ENCODE peak calls at places on chromosomes 6 and 20, in four cellular contexts. S is spleen, Y is IMR-90, Q is testis. X is an unnamed sample.

GRCh38 chr20:41655966-41656685 is 37.9 kb upstream of the CHD6 start:
- DNase-seq in S (no peak), Y (no peak), Q (no peak), X (no peak)

GRCh38 chr6:26571592-26572296 is 25.0 kb upstream of the ABT1 start:
- DNase-seq in S (peak; percentile 72), Y (peak; percentile 90), Q (peak; percentile 69), X (peak; percentile 41)

GRCh38 chr6:94323853-94324252 is 904.5 kb upstream of the EPHA7 start:
- DNase-seq in S (no peak), Y (no peak), Q (peak; percentile 24), X (no peak)

GRCh38 chr6:19911223-19911622 is 74.1 kb downstream of the ID4 start:
- DNase-seq in S (no peak), Y (no peak), Q (no peak), X (no peak)

GRCh38 chr6:22880686-22881433 is 311.5 kb downstream of the HDGFL1 start:
- DNase-seq in S (no peak), Y (peak; percentile 99), Q (no peak), X (no peak)

GRCh38 chr6:92047886-92048285 is 1371.5 kb downstream of the EPHA7 start:
- DNase-seq in S (no peak), Y (no peak), Q (no peak), X (no peak)

GRCh38 chr6:44892579-44892978 is 435.6 kb upstream of the RUNX2 start:
- DNase-seq in S (no peak), Y (no peak), Q (no peak), X (no peak)

GRCh38 chr20:7624886-7625285 is 315.4 kb downstream of the HAO1 start:
- DNase-seq in S (no peak), Y (no peak), Q (no peak), X (no peak)

GRCh38 chr20:61112515-61112914 is 139.5 kb upstream of the CDH4 start:
- DNase-seq in S (no peak), Y (peak; percentile 12), Q (no peak), X (no peak)

GRCh38 chr6:12363651-12364381 is 73.7 kb downstream of the EDN1 start:
- DNase-seq in S (peak; percentile 78), Y (no peak), Q (no peak), X (no peak)

GRCh38 chr6:157579467-157580031 is 198.6 kb downstream of the ZDHHC14 start:
- DNase-seq in S (no peak), Y (no peak), Q (no peak), X (no peak)

GRCh38 chr6:88443554-88443953 is 277.4 kb upstream of the CNR1 start:
- DNase-seq in S (no peak), Y (no peak), Q (no peak), X (no peak)

GRCh38 chr20:45406260-45407066 is 1.6 kb upstream of the DBNDD2 start:
- DNase-seq in S (peak; percentile 85), Y (no peak), Q (peak; percentile 54), X (peak; percentile 48)

GRCh38 chr6:46452312-46452917 is 38.8 kb downstream of the RCAN2 start:
- DNase-seq in S (no peak), Y (no peak), Q (no peak), X (no peak)

GRCh38 chr6:118668761-118669411 is 17.5 kb upstream of the CEP85L start:
- DNase-seq in S (no peak), Y (peak; percentile 85), Q (no peak), X (no peak)

GRCh38 chr6:22152871-22153270 is 144.0 kb downstream of the PRL start:
- DNase-seq in S (no peak), Y (no peak), Q (no peak), X (no peak)

GRCh38 chr20:31430568-31431095 is 9.8 kb upstream of the DEFB123 start:
- DNase-seq in S (no peak), Y (no peak), Q (no peak), X (no peak)

GRCh38 chr6:41935685-41936072 is 5.9 kb downstream of the CCND3 start:
- DNase-seq in S (no peak), Y (no peak), Q (no peak), X (no peak)

GRCh38 chr20:21357851-21358250 is 39.5 kb downstream of the NKX2-4 start:
- DNase-seq in S (no peak), Y (peak; percentile 12), Q (no peak), X (no peak)

GRCh38 chr20:49770634-49771033 is 42.0 kb upstream of the SLC9A8 start:
- DNase-seq in S (no peak), Y (no peak), Q (no peak), X (no peak)

GRCh38 chr6:161079566-161080262 is 88.1 kb downstream of the MAP3K4 start:
- DNase-seq in S (no peak), Y (peak; percentile 88), Q (no peak), X (no peak)

GRCh38 chr6:33815854-33816253 is 12.1 kb upstream of the MLN start:
- DNase-seq in S (no peak), Y (no peak), Q (no peak), X (peak; percentile 51)

GRCh38 chr20:23417861-23418260 is 3.4 kb downstream of the NAPB start:
- DNase-seq in S (no peak), Y (no peak), Q (no peak), X (no peak)

GRCh38 chr6:92777146-92777740 is 642.1 kb downstream of the EPHA7 start:
- DNase-seq in S (no peak), Y (peak; percentile 42), Q (no peak), X (no peak)

GRCh38 chr6:169964440-169965212 is 213.2 kb downstream of the ERMARD start:
- DNase-seq in S (peak; percentile 64), Y (no peak), Q (no peak), X (no peak)

GRCh38 chr6:86558318-86558717 is 379.0 kb upstream of the HTR1E start:
- DNase-seq in S (no peak), Y (no peak), Q (no peak), X (no peak)
- TF ChIP-seq POLR2A in S (no peak), Y (no peak), Q (no peak), X (no peak)

DNA sequence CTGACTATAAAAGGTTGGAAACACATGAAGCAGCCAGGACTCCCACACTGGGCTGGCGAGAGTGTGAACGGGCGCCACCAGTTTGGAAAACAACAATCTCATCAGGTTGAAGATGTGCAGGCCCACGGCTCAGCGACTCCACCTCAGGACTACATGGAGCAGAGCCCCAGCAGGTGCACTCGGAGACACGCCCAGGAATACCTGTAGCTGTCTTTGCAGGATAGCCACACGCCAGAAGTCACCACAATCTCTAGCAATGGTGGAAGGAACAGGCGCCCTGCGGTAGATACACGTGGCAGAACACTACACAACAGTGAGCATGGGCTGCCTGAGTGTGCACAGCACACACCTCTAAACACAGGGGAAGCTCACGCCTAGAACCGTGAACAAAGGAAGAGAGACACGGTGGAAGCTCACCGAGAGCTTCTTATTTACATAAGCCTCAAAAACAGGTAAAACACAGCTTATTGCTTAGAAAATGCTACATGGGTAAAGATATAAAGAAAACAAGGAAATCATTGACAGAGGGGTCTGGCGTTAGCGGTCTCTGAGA is 28.7 kb upstream of the RPS6KA2 start:
- DNase-seq in S (no peak), Y (no peak), Q (no peak), X (no peak)
- H3K27me3 ChIP-seq in S (no peaks in the 10 kb centered on the region), Y (peaks cover 28% of the 10 kb centered on the region), Q (no peaks in the 10 kb centered on the region), X (no peaks in the 10 kb centered on the region)

GRCh38 chr20:9258891-9259290 is 190.0 kb downstream of the PLCB4 start:
- DNase-seq in S (no peak), Y (no peak), Q (no peak), X (no peak)
- TF ChIP-seq CTCF in S (no peak), Y (no peak), Q (no peak), X (no peak)

GRCh38 chr20:53599039-53599362 is 5.4 kb upstream of the ZNF217 start:
- DNase-seq in S (no peak), Y (no peak), Q (peak; percentile 7), X (no peak)

GRCh38 chr20:53598140-53599038 is 4.8 kb upstream of the ZNF217 start:
- DNase-seq in S (no peak), Y (no peak), Q (peak; percentile 11), X (no peak)

GRCh38 chr20:53599378-53599777 is 5.7 kb upstream of the ZNF217 start:
- DNase-seq in S (no peak), Y (no peak), Q (peak; percentile 13), X (no peak)

GRCh38 chr20:53597085-53597482 is 3.4 kb upstream of the ZNF217 start:
- DNase-seq in S (no peak), Y (no peak), Q (peak; percentile 16), X (no peak)

GRCh38 chr20:53597521-53598120 is 4.0 kb upstream of the ZNF217 start:
- DNase-seq in S (no peak), Y (no peak), Q (no peak), X (no peak)
- TF ChIP-seq POLR2A in S (no peak), Y (no peak), Q (no peak), X (no peak)

DNA sequence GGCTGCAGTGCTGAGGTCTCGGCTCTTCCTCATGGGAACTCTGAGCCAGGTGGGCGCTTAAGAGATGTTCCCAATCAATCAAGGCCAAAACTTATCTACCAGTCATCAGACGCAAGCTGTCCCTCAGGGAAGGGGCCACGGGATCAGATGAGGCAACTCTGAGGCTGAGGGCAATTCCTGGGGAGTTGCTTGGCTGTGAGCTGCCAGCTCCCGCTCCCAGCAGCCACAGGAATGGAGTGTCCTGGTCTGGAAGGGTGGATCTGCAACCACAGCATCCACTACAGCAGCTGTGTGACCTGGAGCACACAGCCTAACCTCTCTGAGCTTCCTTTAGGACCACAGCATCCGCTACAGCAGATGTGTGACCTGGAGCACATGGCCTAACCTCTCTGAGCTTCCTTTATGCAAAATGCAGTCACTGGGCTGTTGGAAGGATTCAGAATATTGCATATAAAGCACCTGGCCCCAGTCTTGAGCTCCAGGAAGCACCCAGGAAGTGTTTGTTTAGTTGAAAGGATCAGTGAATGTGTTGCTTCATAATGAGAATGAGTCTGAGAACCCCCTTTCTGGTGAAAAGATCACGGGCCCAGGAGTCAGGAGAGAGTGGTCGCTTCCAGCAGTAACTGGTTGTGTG is 60.9 kb downstream of the TFAP2C start:
- DNase-seq in S (no peak), Y (no peak), Q (no peak), X (no peak)
- H3K27me3 ChIP-seq in S (no peaks in the 10 kb centered on the region), Y (peaks cover 3% of the 10 kb centered on the region), Q (no peaks in the 10 kb centered on the region), X (no peaks in the 10 kb centered on the region)

DNA sequence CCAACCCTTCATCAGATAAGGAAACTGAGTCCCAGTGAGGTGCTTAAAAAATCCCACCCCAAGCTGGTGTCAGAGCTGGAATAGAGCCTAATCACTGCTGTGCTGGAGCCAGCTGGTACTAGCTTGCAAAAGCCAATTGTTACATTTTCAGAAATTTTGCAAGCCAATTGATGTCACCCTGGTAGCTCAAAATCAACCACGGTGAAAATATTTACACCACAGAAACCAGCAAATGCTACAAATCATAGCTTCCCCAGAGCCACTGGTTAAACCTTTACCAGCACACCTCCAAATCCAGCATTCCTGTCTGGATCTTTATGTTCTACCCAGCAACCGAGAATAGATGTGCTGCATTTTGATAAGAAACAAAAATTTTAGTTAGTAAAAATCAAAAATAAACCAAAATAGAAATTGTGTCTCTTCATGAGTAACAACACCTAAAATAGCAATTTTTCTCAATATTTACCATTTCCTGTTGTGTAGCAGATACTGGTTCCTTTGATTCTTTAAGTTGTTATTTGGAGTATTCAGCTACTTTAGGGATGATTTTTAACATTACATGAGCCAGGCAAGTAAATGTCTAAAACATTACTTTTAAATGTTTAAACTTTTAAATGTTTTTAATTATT is 7.2 kb upstream of the LCA5 start:
- DNase-seq in S (no peak), Y (peak; percentile 46), Q (peak; percentile 58), X (no peak)
- TF ChIP-seq CTCF in S (no peak), Y (no peak), Q (no peak), X (no peak)

DNA sequence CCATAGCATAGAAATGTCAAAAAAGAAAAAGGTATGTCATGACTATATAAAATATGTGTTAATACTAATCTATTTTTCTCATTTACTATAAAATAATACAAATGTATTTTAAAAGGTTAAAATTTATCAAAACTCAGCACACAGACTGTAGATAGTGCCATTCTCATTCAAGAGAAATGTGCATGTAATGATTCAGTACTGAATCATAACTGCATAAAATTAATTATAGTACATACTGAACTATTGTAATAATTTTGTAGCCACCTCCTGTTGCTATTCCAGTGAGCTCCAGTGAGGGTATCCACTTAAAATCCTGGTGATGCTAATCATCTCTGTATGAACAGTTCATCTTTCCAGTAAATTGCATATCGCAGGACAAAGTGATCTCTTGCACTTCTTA is 82.8 kb downstream of the HMGCLL1 start:
- DNase-seq in S (no peak), Y (no peak), Q (no peak), X (no peak)
- TF ChIP-seq POLR2A in S (no peak), Y (no peak), Q (no peak), X (no peak)

X was measured in thyroid gland.